ENCODE peak calls at places on chromosomes 5 and 9, in four cellular contexts. One of them, this sample, is unnamed.

GRCh38 chr9:120985759-120986353 is 59.3 kb upstream of the TRAF1 start:
- DNase-seq in neuronal stem cell: peak
- DNase-seq in ELF-1: peak
- DNase-seq in CD4-positive, CD25-positive, alpha-beta regulatory T cell: peak
- DNase-seq in this sample: peak

GRCh38 chr9:105976257-105976656 is 281.9 kb downstream of the TMEM38B start:
- DNase-seq in neuronal stem cell: no peak
- DNase-seq in ELF-1: peak
- DNase-seq in CD4-positive, CD25-positive, alpha-beta regulatory T cell: no peak
- DNase-seq in this sample: no peak

GRCh38 chr5:37873988-37874387 is 34.1 kb upstream of the GDNF start:
- DNase-seq in neuronal stem cell: no peak
- DNase-seq in ELF-1: no peak
- DNase-seq in CD4-positive, CD25-positive, alpha-beta regulatory T cell: no peak
- DNase-seq in this sample: no peak

GRCh38 chr9:95004452-95005275 is 278.2 kb downstream of the AOPEP start:
- DNase-seq in neuronal stem cell: no peak
- DNase-seq in ELF-1: peak
- DNase-seq in CD4-positive, CD25-positive, alpha-beta regulatory T cell: peak
- DNase-seq in this sample: no peak

GRCh38 chr5:140800816-140801493 is at the start of gene PCDHA3:
- DNase-seq in neuronal stem cell: no peak
- DNase-seq in ELF-1: no peak
- DNase-seq in CD4-positive, CD25-positive, alpha-beta regulatory T cell: peak
- DNase-seq in this sample: no peak

GRCh38 chr5:34991486-34992238 is 56.1 kb downstream of the AGXT2 start:
- DNase-seq in neuronal stem cell: no peak
- DNase-seq in ELF-1: peak
- DNase-seq in CD4-positive, CD25-positive, alpha-beta regulatory T cell: no peak
- DNase-seq in this sample: no peak

GRCh38 chr5:15645376-15645775 is 145.4 kb downstream of the FBXL7 start:
- DNase-seq in neuronal stem cell: no peak
- DNase-seq in ELF-1: peak
- DNase-seq in CD4-positive, CD25-positive, alpha-beta regulatory T cell: no peak
- DNase-seq in this sample: no peak

GRCh38 chr5:31706186-31706585 is 67.3 kb downstream of the PDZD2 start:
- DNase-seq in neuronal stem cell: no peak
- DNase-seq in ELF-1: peak
- DNase-seq in CD4-positive, CD25-positive, alpha-beta regulatory T cell: no peak
- DNase-seq in this sample: no peak

GRCh38 chr5:16899171-16899570 is 36.9 kb downstream of the MYO10 start:
- DNase-seq in neuronal stem cell: no peak
- DNase-seq in ELF-1: no peak
- DNase-seq in CD4-positive, CD25-positive, alpha-beta regulatory T cell: no peak
- DNase-seq in this sample: no peak

GRCh38 chr5:141604318-141604717 is 14.5 kb downstream of the DIAPH1 start:
- DNase-seq in neuronal stem cell: no peak
- DNase-seq in ELF-1: no peak
- DNase-seq in CD4-positive, CD25-positive, alpha-beta regulatory T cell: peak
- DNase-seq in this sample: peak

GRCh38 chr5:177494356-177495195 is 2.8 kb downstream of the PDLIM7 start:
- DNase-seq in neuronal stem cell: peak
- DNase-seq in ELF-1: peak
- DNase-seq in CD4-positive, CD25-positive, alpha-beta regulatory T cell: peak
- DNase-seq in this sample: no peak

GRCh38 chr9:137959641-137960411 is 82.2 kb downstream of the CACNA1B start:
- DNase-seq in neuronal stem cell: no peak
- DNase-seq in ELF-1: no peak
- DNase-seq in CD4-positive, CD25-positive, alpha-beta regulatory T cell: no peak
- DNase-seq in this sample: no peak

GRCh38 chr5:45029553-45029952 is 220.8 kb downstream of the MRPS30 start:
- DNase-seq in neuronal stem cell: no peak
- DNase-seq in ELF-1: no peak
- DNase-seq in CD4-positive, CD25-positive, alpha-beta regulatory T cell: no peak
- DNase-seq in this sample: no peak

GRCh38 chr9:79189511-79189924 is 382.2 kb upstream of the TLE4 start:
- DNase-seq in neuronal stem cell: no peak
- DNase-seq in ELF-1: no peak
- DNase-seq in CD4-positive, CD25-positive, alpha-beta regulatory T cell: no peak
- DNase-seq in this sample: no peak

GRCh38 chr9:110260911-110261310 is 4.6 kb upstream of the TXN start:
- DNase-seq in neuronal stem cell: no peak
- DNase-seq in ELF-1: no peak
- DNase-seq in CD4-positive, CD25-positive, alpha-beta regulatory T cell: no peak
- DNase-seq in this sample: no peak

GRCh38 chr9:137354845-137355420 is 52.9 kb upstream of the NRARP start:
- DNase-seq in neuronal stem cell: no peak
- DNase-seq in ELF-1: no peak
- DNase-seq in CD4-positive, CD25-positive, alpha-beta regulatory T cell: no peak
- DNase-seq in this sample: no peak

GRCh38 chr9:121169094-121169601 is 32.5 kb downstream of the RAB14 start:
- DNase-seq in neuronal stem cell: no peak
- DNase-seq in ELF-1: no peak
- DNase-seq in CD4-positive, CD25-positive, alpha-beta regulatory T cell: peak
- DNase-seq in this sample: no peak

GRCh38 chr5:181133610-181134231 is 2.8 kb upstream of the OR2V1 start:
- DNase-seq in neuronal stem cell: no peak
- DNase-seq in ELF-1: no peak
- DNase-seq in CD4-positive, CD25-positive, alpha-beta regulatory T cell: no peak
- DNase-seq in this sample: no peak

GRCh38 chr5:63687854-63688253 is 274.4 kb downstream of the HTR1A start:
- DNase-seq in neuronal stem cell: no peak
- DNase-seq in ELF-1: peak
- DNase-seq in CD4-positive, CD25-positive, alpha-beta regulatory T cell: no peak
- DNase-seq in this sample: no peak

GRCh38 chr5:40221796-40222195 is 457.9 kb upstream of the PTGER4 start:
- DNase-seq in neuronal stem cell: no peak
- DNase-seq in ELF-1: no peak
- DNase-seq in CD4-positive, CD25-positive, alpha-beta regulatory T cell: no peak
- DNase-seq in this sample: no peak

This sample was measured in foreskin melanocyte.